ENCODE peak calls at places on chromosome 11, in seven cellular contexts. S is tibial artery, W is lower lobe of right lung, V is cardiac muscle cell, Q is A549, E is MM.1S, D is Caco-2. A is an unnamed sample.

GRCh38 chr11:80855975-80856524 is 1415.2 kb upstream of the TENM4 start:
- DNase-seq in V (peak), D (no peak), S (no peak), E (no peak), W (no peak), Q (no peak), A (no peak)

GRCh38 chr11:75583710-75584658 is 21.9 kb downstream of the SERPINH1 start:
- DNase-seq in D (peak), Q (no peak), V (peak), W (peak), E (no peak), S (peak), A (peak)

GRCh38 chr11:111001986-111002616 is 243.4 kb upstream of the POU2AF2 start:
- DNase-seq in Q (no peak), E (no peak), V (peak), S (peak), W (no peak), D (no peak), A (no peak)

GRCh38 chr11:135074397-135074998 is 662.5 kb upstream of the B3GAT1 start:
- DNase-seq in Q (no peak), S (no peak), E (no peak), W (no peak), D (peak), V (peak), A (no peak)

GRCh38 chr11:14327105-14327504 is 31.9 kb downstream of the RRAS2 start:
- DNase-seq in W (no peak), V (no peak), S (no peak), D (no peak), E (no peak), Q (no peak), A (no peak)

GRCh38 chr11:112570335-112570734 is 309.7 kb upstream of the PLET1 start:
- DNase-seq in V (no peak), W (no peak), E (no peak), Q (no peak), D (no peak), S (no peak), A (no peak)

GRCh38 chr11:89405629-89406028 is 85.5 kb downstream of the NOX4 start:
- DNase-seq in E (peak), D (no peak), Q (no peak), W (no peak), S (no peak), V (peak), A (no peak)

GRCh38 chr11:69516526-69516925 is 35.1 kb downstream of the LINC01488 start:
- DNase-seq in E (no peak), W (peak), S (no peak), V (no peak), D (no peak), Q (no peak), A (no peak)

GRCh38 chr11:22583963-22584492 is 41.6 kb downstream of the FANCF start:
- DNase-seq in S (no peak), W (no peak), Q (no peak), D (no peak), V (no peak), E (no peak), A (no peak)

GRCh38 chr11:120326228-120326627 is 1.1 kb downstream of the TLCD5 start:
- DNase-seq in V (peak), S (no peak), D (no peak), E (no peak), Q (no peak), W (no peak), A (no peak)

DNA sequence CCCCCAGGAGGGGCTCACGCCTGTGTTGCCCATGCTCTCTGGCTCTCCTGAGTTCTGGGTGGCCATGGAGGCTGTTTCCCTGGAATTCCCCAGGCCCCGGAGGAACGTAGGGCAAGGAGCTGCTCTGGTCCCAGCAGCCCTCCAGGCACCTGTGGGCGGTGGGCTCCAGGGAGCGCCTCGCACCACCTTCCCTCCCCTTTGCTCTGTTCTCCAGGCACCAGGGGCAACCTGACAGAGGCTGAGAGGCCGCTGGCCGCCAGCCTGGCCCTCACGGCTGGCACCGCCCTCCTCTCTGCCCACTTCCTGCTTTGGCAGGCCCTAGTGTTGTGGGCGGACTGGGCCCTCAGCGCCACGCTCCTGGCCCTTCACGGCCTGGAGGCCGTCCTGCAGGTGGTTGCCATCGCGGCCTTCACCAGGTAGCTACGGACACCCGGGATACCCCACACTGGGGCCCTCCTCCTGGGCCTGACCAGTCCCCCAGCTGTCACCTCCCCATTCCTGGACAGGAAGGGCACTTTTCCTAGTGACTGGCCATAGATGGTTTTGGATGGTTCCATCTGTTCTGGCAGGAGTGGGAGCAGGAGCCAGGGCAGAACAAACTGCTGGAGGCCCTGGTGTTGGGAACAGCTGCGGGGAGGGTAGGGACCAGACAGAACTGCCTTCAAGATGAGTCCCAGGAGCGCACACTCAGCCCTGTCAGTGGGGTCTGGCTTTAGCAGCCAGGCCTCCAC is 3.1 kb upstream of the EPS8L2 start:
- DNase-seq in V (no peak), S (no peak), D (no peak), E (no peak), Q (no peak), W (peak), A (peak)
- TF ChIP-seq CTCF in V (no peak), S (no peak), D (no peak), E (no peak), Q (no peak), W (no peak), A (no peak)

GRCh38 chr11:1545432-1545831 is 26.6 kb downstream of the DUSP8 start:
- DNase-seq in W (no peak), V (no peak), Q (no peak), E (no peak), S (no peak), D (no peak), A (no peak)

GRCh38 chr11:1548221-1549070 is 23.6 kb downstream of the DUSP8 start:
- DNase-seq in Q (peak), E (no peak), S (peak), W (peak), D (peak), V (peak), A (peak)

GRCh38 chr11:1546077-1546535 is 26.0 kb downstream of the DUSP8 start:
- DNase-seq in E (no peak), V (no peak), W (no peak), Q (no peak), S (no peak), D (peak), A (peak)

GRCh38 chr11:1547467-1548098 is 24.5 kb downstream of the DUSP8 start:
- DNase-seq in Q (no peak), D (no peak), V (no peak), S (no peak), E (no peak), W (no peak), A (no peak)

DNA sequence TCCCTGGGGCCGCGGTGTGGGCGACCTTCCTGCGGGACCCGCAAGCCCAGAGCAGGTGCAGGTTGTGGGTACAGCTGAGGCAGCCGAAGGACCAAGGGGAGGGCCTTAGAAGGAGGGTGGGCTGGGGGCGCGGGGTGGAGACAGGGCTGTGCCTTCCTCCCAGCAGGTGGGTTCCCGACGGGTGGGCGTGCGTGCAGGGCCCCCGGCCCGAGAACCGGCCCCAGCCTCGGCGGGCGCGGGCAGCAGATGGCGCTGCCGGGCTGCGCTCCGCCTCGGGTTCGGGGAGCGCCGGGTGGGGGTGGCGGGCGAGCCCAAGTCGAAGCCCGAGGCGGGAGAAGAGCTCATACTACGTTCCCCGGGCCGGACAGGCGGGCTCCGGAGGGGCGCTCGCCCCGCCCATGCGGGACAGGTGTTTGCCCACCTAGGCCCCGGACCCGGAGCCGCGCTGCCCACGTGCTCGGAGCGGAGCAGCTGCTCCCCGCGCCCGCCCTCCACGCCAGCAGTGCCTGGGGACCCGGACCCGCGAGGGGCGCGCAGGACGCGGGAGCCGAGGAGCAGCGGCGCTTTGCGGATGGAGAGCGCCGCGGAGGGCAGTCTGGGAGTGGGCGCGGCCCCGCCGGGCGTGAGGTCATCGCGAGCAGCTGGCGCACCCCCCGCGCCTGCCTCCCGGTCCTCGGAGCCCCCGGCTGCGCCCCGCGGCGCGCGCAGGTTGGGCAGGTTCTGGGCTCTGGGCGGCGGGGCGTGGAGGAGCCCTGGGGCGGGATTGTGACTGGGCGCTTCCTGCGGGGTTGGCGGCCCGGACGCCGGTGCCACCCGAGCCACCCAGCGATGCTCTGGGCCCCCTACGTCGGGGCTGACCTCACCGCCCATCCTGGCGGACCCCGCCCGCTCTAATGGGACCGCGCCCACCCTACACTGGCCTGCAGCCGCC is 25.3 kb downstream of the DUSP8 start:
- DNase-seq in V (peak), W (no peak), S (no peak), D (peak), E (peak), Q (peak), A (peak)
- H3K4me3 ChIP-seq in V (peak), W (peak), S (peak), D (peak), E (peak), Q (peak), A (no peak)

DNA sequence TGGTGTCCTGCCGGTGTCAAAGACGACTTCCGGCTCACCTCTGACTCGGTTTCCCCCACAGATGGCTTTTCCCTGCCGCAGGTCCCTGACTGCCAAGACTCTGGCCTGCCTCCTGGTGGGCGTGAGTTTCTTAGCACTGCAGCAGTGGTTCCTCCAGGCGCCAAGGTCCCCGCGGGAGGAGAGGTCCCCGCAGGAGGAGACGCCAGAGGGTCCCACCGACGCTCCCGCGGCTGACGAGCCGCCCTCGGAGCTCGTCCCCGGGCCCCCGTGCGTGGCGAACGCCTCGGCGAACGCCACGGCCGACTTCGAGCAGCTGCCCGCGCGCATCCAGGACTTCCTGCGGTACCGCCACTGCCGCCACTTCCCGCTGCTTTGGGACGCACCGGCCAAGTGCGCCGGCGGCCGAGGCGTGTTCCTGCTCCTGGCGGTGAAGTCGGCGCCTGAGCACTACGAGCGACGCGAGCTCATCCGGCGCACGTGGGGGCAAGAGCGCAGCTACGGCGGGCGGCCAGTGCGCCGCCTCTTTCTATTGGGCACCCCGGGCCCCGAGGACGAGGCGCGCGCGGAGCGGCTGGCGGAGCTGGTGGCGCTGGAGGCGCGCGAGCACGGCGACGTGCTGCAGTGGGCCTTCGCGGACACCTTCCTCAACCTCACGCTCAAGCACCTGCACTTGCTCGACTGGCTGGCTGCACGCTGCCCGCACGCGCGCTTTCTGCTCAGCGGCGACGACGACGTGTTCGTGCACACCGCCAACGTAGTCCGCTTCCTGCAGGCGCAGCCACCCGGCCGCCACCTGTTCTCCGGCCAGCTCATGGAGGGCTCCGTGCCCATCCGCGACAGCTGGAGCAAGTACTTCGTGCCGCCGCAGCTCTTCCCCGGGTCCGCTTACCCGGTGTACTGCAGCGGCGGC is 5.5 kb downstream of the B3GNT6 start:
- DNase-seq in W (no peak), D (no peak), V (peak), Q (no peak), E (no peak), S (no peak), A (no peak)
- TF ChIP-seq CTCF in W (peak), D (no peak), V (peak), Q (peak), E (no peak), S (peak), A (peak)

GRCh38 chr11:12184696-12185095 is 74.3 kb downstream of the MICAL2 start:
- DNase-seq in D (no peak), W (no peak), E (no peak), S (no peak), V (no peak), Q (no peak), A (no peak)

GRCh38 chr11:12185106-12185690 is 74.8 kb downstream of the MICAL2 start:
- DNase-seq in V (no peak), Q (no peak), W (no peak), D (no peak), E (no peak), S (no peak), A (no peak)

GRCh38 chr11:12180257-12181205 is 70.1 kb downstream of the MICAL2 start:
- DNase-seq in E (no peak), D (no peak), Q (no peak), S (no peak), W (no peak), V (peak), A (no peak)

GRCh38 chr11:12183827-12184620 is 73.6 kb downstream of the MICAL2 start:
- DNase-seq in W (no peak), D (no peak), Q (no peak), V (no peak), S (no peak), E (no peak), A (no peak)

DNA sequence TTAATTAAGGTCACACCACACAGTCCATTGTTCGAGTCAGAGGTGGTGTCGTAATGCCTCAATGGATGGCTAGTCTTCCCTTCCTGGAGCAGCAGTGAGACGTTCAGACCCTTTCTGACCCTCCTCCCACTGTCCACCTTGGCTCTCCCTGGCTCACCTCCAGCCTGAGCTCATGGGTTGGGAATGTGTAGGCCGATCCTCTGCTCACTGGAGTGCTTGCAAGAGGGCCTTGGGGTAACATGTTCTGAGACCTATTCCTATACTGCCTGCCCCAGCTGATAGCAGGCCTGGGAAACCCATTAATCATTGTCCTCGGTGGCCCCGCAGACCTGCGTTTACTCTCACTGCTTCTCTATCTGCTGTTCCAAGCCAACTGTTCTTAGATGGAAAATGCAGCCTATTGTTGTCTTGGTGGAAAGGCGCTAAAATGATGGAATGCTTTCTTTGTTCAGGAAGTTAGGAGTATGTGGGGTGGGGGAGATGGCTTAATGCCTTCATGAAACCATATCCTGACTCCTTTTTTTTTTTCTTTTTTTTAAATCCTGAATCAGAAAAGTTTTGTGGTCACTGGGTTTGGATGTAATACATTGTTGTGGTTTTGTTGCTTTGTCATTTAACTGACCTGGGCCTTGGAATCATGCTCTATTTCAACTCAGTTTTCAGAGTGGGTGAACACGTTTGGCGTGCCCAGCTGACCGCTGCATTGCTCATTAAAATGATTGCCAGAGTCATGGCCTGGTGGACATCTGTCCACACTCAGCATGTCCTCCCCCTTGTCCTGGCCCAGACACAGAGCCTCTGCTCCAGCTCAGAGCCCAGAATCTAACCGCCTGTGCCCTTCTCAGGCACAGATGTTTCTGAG is 72.5 kb downstream of the MICAL2 start:
- DNase-seq in V (peak), Q (peak), E (no peak), W (no peak), S (no peak), D (peak), A (peak)
- H3K4me3 ChIP-seq in V (no peak), Q (no peak), E (no peak), W (no peak), S (no peak), D (no peak), A (no peak)

GRCh38 chr11:2130881-2131352 is 8.3 kb downstream of the IGF2 start:
- DNase-seq in V (no peak), S (no peak), W (no peak), Q (no peak), D (peak), E (no peak), A (no peak)
- TF ChIP-seq CTCF in V (no peak), S (no peak), W (no peak), Q (no peak), D (no peak), E (no peak), A (no peak)